ENCODE peak calls at places on chromosomes 3 and 15, in five cellular contexts. E is activated CD4-positive, alpha-beta T cell treated with anti-CD3 and anti-CD28 coated beads, Interleukin-2, amount 50 U/mL, for 24 hours; Q is AG10803; C is Jurkat, Clone E6-1; B is pancreas. H is an unnamed sample.
A peak's percentile ranks its signal among the peaks of the same experiment; 100 is the strongest.

GRCh38 chr3:86051058-86051457 is 939.9 kb downstream of the VGLL3 start:
- DNase-seq in Q (no peak), E (no peak), C (no peak), B (no peak), H (no peak)

GRCh38 chr3:160829486-160830009 is 73.5 kb downstream of the PPM1L start:
- DNase-seq in B (no peak), C (no peak), E (no peak), Q (no peak), H (no peak)

GRCh38 chr15:53710906-53711305 is 48.6 kb downstream of the WDR72 start:
- DNase-seq in E (no peak), C (no peak), B (no peak), Q (no peak), H (no peak)

GRCh38 chr15:96331141-96331941 is 841 bp downstream of the NR2F2 start:
- DNase-seq in E (no peak), C (no peak), Q (peak; percentile 66), B (peak; percentile 74), H (no peak)

GRCh38 chr3:37902674-37903073 is 41.0 kb downstream of the CTDSPL start:
- DNase-seq in B (no peak), E (no peak), C (peak; percentile 82), Q (no peak), H (no peak)

GRCh38 chr3:72013104-72013503 is 228.2 kb upstream of the PROK2 start:
- DNase-seq in E (no peak), C (no peak), Q (no peak), B (no peak), H (no peak)

GRCh38 chr15:73273181-73274002 is 95.4 kb downstream of the HCN4 start:
- DNase-seq in E (no peak), C (peak; percentile 39), Q (peak; percentile 60), B (no peak), H (peak; percentile 10)

GRCh38 chr15:39529457-39529856 is 51.4 kb upstream of the THBS1 start:
- DNase-seq in E (no peak), Q (no peak), C (no peak), B (no peak), H (no peak)

GRCh38 chr15:42921049-42921731 is 612 bp upstream of the TTBK2 start:
- DNase-seq in C (peak; percentile 29), B (no peak), E (peak; percentile 17), Q (peak; percentile 17), H (peak; percentile 20)

GRCh38 chr3:160677459-160677901 is 520 bp downstream of the ARL14 start:
- DNase-seq in Q (peak; percentile 9), B (no peak), E (no peak), C (no peak), H (no peak)

GRCh38 chr3:153289334-153289808 is 127.3 kb downstream of the RAP2B start:
- DNase-seq in C (no peak), E (no peak), B (no peak), Q (peak; percentile 39), H (no peak)

GRCh38 chr15:97861529-97861928 is 99.0 kb upstream of the ARRDC4 start:
- DNase-seq in B (no peak), Q (no peak), C (no peak), E (no peak), H (no peak)

GRCh38 chr15:101505610-101506337 is 16.3 kb upstream of the PCSK6 start:
- DNase-seq in C (no peak), B (no peak), E (no peak), Q (no peak), H (no peak)

GRCh38 chr3:188446791-188447190 is 292.8 kb downstream of the LPP start:
- DNase-seq in Q (no peak), E (no peak), B (no peak), C (peak; percentile 80), H (no peak)

GRCh38 chr3:15440891-15441290 is 13.5 kb downstream of the EAF1 start:
- DNase-seq in B (no peak), E (no peak), Q (peak; percentile 38), C (no peak), H (no peak)

GRCh38 chr3:195044411-195044810 is 226.5 kb downstream of the XXYLT1 start:
- DNase-seq in C (no peak), B (no peak), Q (no peak), E (no peak), H (no peak)

GRCh38 chr3:113697192-113698090 is 999 bp upstream of the USF3 start:
- DNase-seq in E (peak; percentile 4), Q (peak; percentile 10), B (no peak), C (no peak), H (no peak)

GRCh38 chr15:58292761-58293175 is 139.0 kb upstream of the LIPC start:
- DNase-seq in E (no peak), C (peak; percentile 85), B (no peak), Q (no peak), H (no peak)

GRCh38 chr3:55587476-55587875 is 100.4 kb upstream of the WNT5A start:
- DNase-seq in Q (no peak), E (no peak), C (no peak), B (no peak), H (no peak)

GRCh38 chr3:65230251-65231140 is 542.7 kb upstream of the ADAMTS9 start:
- DNase-seq in Q (no peak), B (no peak), E (no peak), C (no peak), H (no peak)

GRCh38 chr3:61132062-61132461 is 119.2 kb downstream of the FHIT start:
- DNase-seq in Q (no peak), B (no peak), E (no peak), C (no peak), H (no peak)

GRCh38 chr3:188974856-188975611 is 196.7 kb upstream of the TPRG1 start:
- DNase-seq in Q (peak; percentile 63), B (no peak), E (no peak), C (peak; percentile 94), H (no peak)

GRCh38 chr15:45795487-45796069 is 160.7 kb downstream of the SQOR start:
- DNase-seq in Q (peak; percentile 41), C (peak; percentile 73), E (no peak), B (no peak), H (no peak)

GRCh38 chr15:58564967-58565366 is 133.2 kb downstream of the LIPC start:
- DNase-seq in B (no peak), C (no peak), Q (no peak), E (no peak), H (no peak)

GRCh38 chr15:74434260-74434915 is 630 bp upstream of the SEMA7A start:
- DNase-seq in C (no peak), E (no peak), Q (peak; percentile 28), B (no peak), H (no peak)